ENCODE peak calls at places on chromosomes 5 and 9, in nine cellular contexts. B, M, O, F, W, S, Q, R and U are unnamed samples.

GRCh38 chr5:110625376-110625999 is 101.0 kb downstream of the TMEM232 start:
- DNase-seq in B (peak), M (peak), O (peak), F (no peak), W (peak), S (peak), Q (no peak), R (no peak), U (peak)

GRCh38 chr5:14416709-14417108 is 164.9 kb upstream of the OTULINL start:
- DNase-seq in B (no peak), M (no peak), O (no peak), F (no peak), W (no peak), S (no peak), Q (no peak), R (no peak), U (no peak)

GRCh38 chr5:176743828-176744583 is 66.4 kb upstream of the UNC5A start:
- DNase-seq in B (no peak), M (no peak), O (no peak), F (no peak), W (no peak), S (no peak), Q (no peak), R (no peak), U (no peak)

GRCh38 chr9:128389395-128390149 is 18.4 kb downstream of the URM1 start:
- DNase-seq in B (no peak), M (no peak), O (no peak), F (no peak), W (no peak), S (no peak), Q (no peak), R (no peak), U (no peak)

GRCh38 chr5:50593681-50594080 is 72.8 kb upstream of the PARP8 start:
- DNase-seq in B (no peak), M (no peak), O (no peak), F (no peak), W (no peak), S (no peak), Q (no peak), R (no peak), U (no peak)

GRCh38 chr9:85987236-85987635 is 46.3 kb downstream of the NAA35 start:
- DNase-seq in B (no peak), M (no peak), O (no peak), F (no peak), W (no peak), S (no peak), Q (no peak), R (no peak), U (no peak)

GRCh38 chr9:130936285-130937117 is 2.5 kb downstream of the FIBCD1 start:
- DNase-seq in B (peak), M (peak), O (peak), F (no peak), W (peak), S (no peak), Q (peak), R (no peak), U (peak)

GRCh38 chr5:41747291-41747690 is 122.9 kb downstream of the OXCT1 start:
- DNase-seq in B (no peak), M (no peak), O (no peak), F (no peak), W (peak), S (no peak), Q (no peak), R (no peak), U (no peak)

GRCh38 chr5:152314196-152314829 is 90.8 kb downstream of the NMUR2 start:
- DNase-seq in B (no peak), M (no peak), O (no peak), F (no peak), W (no peak), S (no peak), Q (no peak), R (no peak), U (no peak)

GRCh38 chr5:123454236-123454911 is 31.2 kb upstream of the CEP120 start:
- DNase-seq in B (peak), M (no peak), O (no peak), F (no peak), W (no peak), S (no peak), Q (no peak), R (no peak), U (peak)

GRCh38 chr5:169805527-169805934 is 168.5 kb downstream of the DOCK2 start:
- DNase-seq in B (no peak), M (no peak), O (no peak), F (no peak), W (no peak), S (no peak), Q (peak), R (no peak), U (peak)

GRCh38 chr9:36739538-36740116 is 166.9 kb downstream of the MELK start:
- DNase-seq in B (no peak), M (no peak), O (no peak), F (no peak), W (no peak), S (no peak), Q (no peak), R (no peak), U (no peak)

GRCh38 chr5:126852104-126852531 is 75.2 kb downstream of the LMNB1 start:
- DNase-seq in B (no peak), M (no peak), O (no peak), F (no peak), W (no peak), S (no peak), Q (no peak), R (no peak), U (no peak)

GRCh38 chr5:172708183-172708505 is 62.9 kb downstream of the DUSP1 start:
- DNase-seq in B (no peak), M (no peak), O (no peak), F (no peak), W (no peak), S (no peak), Q (no peak), R (no peak), U (no peak)

GRCh38 chr9:5185220-5185840 is at the start of gene INSL6:
- DNase-seq in B (no peak), M (no peak), O (no peak), F (no peak), W (no peak), S (no peak), Q (no peak), R (no peak), U (no peak)

GRCh38 chr9:109319631-109320233 is 1.1 kb downstream of the EPB41L4B start:
- DNase-seq in B (no peak), M (no peak), O (no peak), F (peak), W (no peak), S (no peak), Q (no peak), R (no peak), U (no peak)

GRCh38 chr9:70389642-70390266 is 24.7 kb downstream of the KLF9 start:
- DNase-seq in B (no peak), M (no peak), O (no peak), F (no peak), W (no peak), S (peak), Q (no peak), R (no peak), U (no peak)

GRCh38 chr5:14901462-14902051 is 30.0 kb upstream of the ANKH start:
- DNase-seq in B (no peak), M (no peak), O (no peak), F (no peak), W (no peak), S (no peak), Q (no peak), R (no peak), U (no peak)

GRCh38 chr5:93395891-93396465 is 185.0 kb downstream of the NR2F1-AS1 start:
- DNase-seq in B (no peak), M (no peak), O (no peak), F (no peak), W (no peak), S (no peak), Q (no peak), R (no peak), U (peak)

GRCh38 chr5:41790038-41790776 is 80.0 kb downstream of the OXCT1 start:
- DNase-seq in B (no peak), M (no peak), O (no peak), F (no peak), W (no peak), S (no peak), Q (no peak), R (no peak), U (no peak)

GRCh38 chr5:138900281-138900965 is 25.3 kb upstream of the LRRTM2 start:
- DNase-seq in B (peak), M (no peak), O (no peak), F (no peak), W (peak), S (peak), Q (no peak), R (no peak), U (no peak)

GRCh38 chr5:136006164-136006563 is 22.6 kb upstream of the TGFBI start:
- DNase-seq in B (no peak), M (no peak), O (no peak), F (no peak), W (no peak), S (no peak), Q (no peak), R (no peak), U (no peak)

GRCh38 chr9:77838986-77839385 is 190.9 kb upstream of the GNA14 start:
- DNase-seq in B (no peak), M (no peak), O (no peak), F (no peak), W (no peak), S (peak), Q (no peak), R (no peak), U (no peak)

GRCh38 chr9:78860806-78861475 is 564.0 kb downstream of the PSAT1 start:
- DNase-seq in B (peak), M (no peak), O (no peak), F (no peak), W (peak), S (no peak), Q (no peak), R (no peak), U (no peak)

GRCh38 chr9:128406848-128407391 is 13.7 kb upstream of the CERCAM start:
- DNase-seq in B (no peak), M (no peak), O (peak), F (no peak), W (peak), S (no peak), Q (no peak), R (no peak), U (peak)